ENCODE peak calls at places on chromosomes 13 and 19, in eight cellular contexts. S is astrocyte; V is T-helper 1 cell; C is ascending aorta; B is NCI-H146; F is SK-N-MC; A is Right ventricle myocardium superior; R is CD4-positive, CD25-positive, alpha-beta regulatory T cell. Z is an unnamed sample.

GRCh38 chr13:80957019-80957650 is 616.2 kb upstream of the SPRY2 start:
- DNase-seq in B (no peak), V (no peak), A (no peak), S (no peak), R (no peak), F (no peak), C (no peak), Z (no peak)

GRCh38 chr13:27170521-27171243 is 929 bp downstream of the USP12 start:
- DNase-seq in C (no peak), A (peak), F (no peak), B (peak), S (no peak), R (peak), V (peak), Z (peak)

GRCh38 chr19:862529-863304 is 3.3 kb downstream of the CFD start:
- DNase-seq in V (peak), F (no peak), B (no peak), C (no peak), S (no peak), R (peak), A (peak), Z (peak)

GRCh38 chr19:27794444-27795042 is 1418.4 kb downstream of the UQCRFS1 start:
- DNase-seq in S (peak), C (no peak), B (no peak), R (no peak), A (no peak), V (peak), F (no peak), Z (no peak)

GRCh38 chr19:41702208-41702651 is 6.2 kb upstream of the CEACAM5 start:
- DNase-seq in C (no peak), V (no peak), F (peak), S (peak), R (no peak), B (no peak), A (no peak), Z (no peak)

GRCh38 chr19:43664008-43664407 is 6.0 kb downstream of the PLAUR start:
- DNase-seq in C (no peak), S (no peak), B (no peak), V (peak), A (no peak), F (no peak), R (no peak), Z (peak)

GRCh38 chr19:58395220-58395978 is at the start of gene RNF225:
- DNase-seq in B (peak), F (no peak), S (no peak), C (no peak), R (no peak), A (no peak), V (no peak), Z (no peak)

GRCh38 chr13:100532836-100533435 is 55.7 kb downstream of the GGACT start:
- DNase-seq in V (no peak), C (no peak), A (peak), R (no peak), F (no peak), S (no peak), B (no peak), Z (no peak)

GRCh38 chr13:51832471-51833152 is 12.4 kb downstream of the TMEM272 start:
- DNase-seq in B (peak), R (peak), C (no peak), V (peak), F (no peak), A (no peak), S (no peak), Z (peak)

GRCh38 chr13:43077906-43078305 is 54.5 kb downstream of the DNAJC15 start:
- DNase-seq in V (no peak), C (no peak), A (no peak), R (no peak), B (no peak), F (no peak), S (no peak), Z (no peak)

GRCh38 chr19:18809149-18809978 is 18.3 kb upstream of the COMP start:
- DNase-seq in F (no peak), R (no peak), B (no peak), C (peak), S (peak), V (no peak), A (peak), Z (no peak)

GRCh38 chr19:51505904-51506303 is 4.3 kb upstream of the SIGLEC12 start:
- DNase-seq in S (no peak), C (no peak), A (no peak), F (no peak), V (no peak), R (no peak), B (no peak), Z (no peak)

GRCh38 chr19:18840288-18841260 is 8.8 kb downstream of the UPF1 start:
- DNase-seq in B (no peak), V (no peak), S (no peak), A (no peak), F (no peak), C (no peak), R (no peak), Z (no peak)

GRCh38 chr13:74966814-74967213 is 515.2 kb downstream of the TBC1D4 start:
- DNase-seq in A (no peak), R (no peak), C (no peak), B (no peak), S (peak), F (peak), V (no peak), Z (no peak)

Z was measured in CD4-positive, alpha-beta memory T cell.